ENCODE peak calls at places on chromosomes 7 and 10, in five cellular contexts. V is HS-5, B is RPMI7951, F is adipocyte, U is NCI-H1105. N is an unnamed sample.

GRCh38 chr10:120824864-120825263 is 26.3 kb upstream of the WDR11 start:
- DNase-seq in U (no peak), V (no peak), B (peak; percentile 10), F (peak; percentile 10), N (no peak)

GRCh38 chr10:83078160-83078559 is 1061.1 kb upstream of the GHITM start:
- DNase-seq in F (peak; percentile 15), U (no peak), V (no peak), B (peak; percentile 74), N (no peak)

GRCh38 chr7:42091461-42092229 is 145.4 kb downstream of the GLI3 start:
- DNase-seq in U (no peak), B (no peak), V (no peak), F (no peak), N (no peak)

GRCh38 chr7:141463986-141464385 is 87.2 kb upstream of the AGK start:
- DNase-seq in U (no peak), V (no peak), B (peak; percentile 81), F (no peak), N (no peak)

GRCh38 chr7:16345979-16346958 is 75.1 kb downstream of the CRPPA start:
- DNase-seq in F (peak; percentile 69), B (peak; percentile 95), V (peak; percentile 92), U (no peak), N (peak; percentile 78)

GRCh38 chr7:40890088-40890692 is 755.4 kb downstream of the SUGCT start:
- DNase-seq in B (no peak), V (no peak), F (no peak), U (no peak), N (no peak)

GRCh38 chr10:86942441-86943315 is 14.7 kb downstream of the MMRN2 start:
- DNase-seq in V (no peak), U (no peak), F (no peak), B (peak; percentile 20), N (no peak)

GRCh38 chr10:102633848-102634247 is 10.4 kb upstream of the TRIM8 start:
- DNase-seq in U (no peak), F (no peak), B (no peak), V (no peak), N (no peak)

GRCh38 chr10:73871295-73871914 is 3.0 kb downstream of the CAMK2G start:
- DNase-seq in B (no peak), U (no peak), F (no peak), V (no peak), N (no peak)

GRCh38 chr10:624605-625334 is 64.7 kb downstream of the DIP2C start:
- DNase-seq in F (peak; percentile 82), B (peak; percentile 85), U (peak; percentile 8), V (no peak), N (peak; percentile 46)

GRCh38 chr10:130171196-130171595 is 35.0 kb downstream of the GLRX3 start:
- DNase-seq in F (no peak), B (no peak), V (no peak), U (no peak), N (no peak)

GRCh38 chr7:107277331-107277730 is 108.5 kb downstream of the HBP1 start:
- DNase-seq in B (no peak), U (no peak), F (peak; percentile 11), V (no peak), N (no peak)

GRCh38 chr10:49299816-49300139 is 808 bp downstream of the C10orf71 start:
- DNase-seq in B (no peak), V (no peak), F (no peak), U (no peak), N (no peak)

GRCh38 chr10:80599424-80599847 is 61.7 kb downstream of the SH2D4B start:
- DNase-seq in U (no peak), F (peak; percentile 35), B (peak; percentile 53), V (no peak), N (no peak)

GRCh38 chr7:3436746-3437145 is 135.7 kb downstream of the SDK1 start:
- DNase-seq in U (no peak), F (peak; percentile 64), B (peak; percentile 23), V (peak; percentile 45), N (peak; percentile 65)

GRCh38 chr10:89274928-89275327 is 23.4 kb upstream of the LIPA start:
- DNase-seq in F (peak; percentile 50), U (no peak), B (no peak), V (no peak), N (no peak)

GRCh38 chr7:65269150-65269856 is 104.4 kb upstream of the ZNF92 start:
- DNase-seq in U (peak; percentile 95), F (peak; percentile 49), B (peak; percentile 85), V (peak; percentile 42), N (no peak)

GRCh38 chr10:53209941-53210611 is 437.5 kb upstream of the MBL2 start:
- DNase-seq in B (no peak), U (no peak), V (peak; percentile 13), F (peak; percentile 5), N (no peak)

GRCh38 chr10:106919798-106920382 is 244.6 kb downstream of the SORCS1 start:
- DNase-seq in F (no peak), B (no peak), U (no peak), V (no peak), N (no peak)

GRCh38 chr10:72954596-72955569 is at the start of gene PLA2G12B:
- DNase-seq in B (no peak), U (peak; percentile 41), F (no peak), V (no peak), N (no peak)

GRCh38 chr7:50812847-50813475 is 30.3 kb upstream of the GRB10 start:
- DNase-seq in F (peak; percentile 74), V (peak; percentile 53), B (peak; percentile 89), U (no peak), N (peak; percentile 44)

GRCh38 chr7:88586877-88587276 is 172.6 kb upstream of the ZNF804B start:
- DNase-seq in B (no peak), F (no peak), V (no peak), U (no peak), N (no peak)

GRCh38 chr7:73394416-73394815 is 39.2 kb upstream of the FZD9 start:
- DNase-seq in F (no peak), B (no peak), U (no peak), V (no peak), N (no peak)

GRCh38 chr7:47045592-47045991 is 536.3 kb downstream of the TNS3 start:
- DNase-seq in U (no peak), V (no peak), F (peak; percentile 44), B (peak; percentile 26), N (no peak)

GRCh38 chr10:93106631-93107072 is 33.0 kb downstream of the CYP26A1 start:
- DNase-seq in V (no peak), B (peak; percentile 5), U (no peak), F (no peak), N (peak; percentile 30)

GRCh38 chr7:45085619-45086200 is 3.1 kb downstream of the NACAD start:
- DNase-seq in V (no peak), F (no peak), U (no peak), B (no peak), N (no peak)

GRCh38 chr7:17402628-17403278 is 104.3 kb downstream of the AHR start:
- DNase-seq in V (no peak), F (no peak), U (no peak), B (peak; percentile 20), N (no peak)

GRCh38 chr10:120278069-120278468 is 179.0 kb upstream of the PLPP4 start:
- DNase-seq in V (no peak), B (no peak), U (no peak), F (no peak), N (no peak)

GRCh38 chr10:127462643-127463295 is 86.3 kb upstream of the NPS start:
- DNase-seq in B (no peak), V (no peak), F (no peak), U (peak; percentile 55), N (no peak)

GRCh38 chr10:78964952-78965633 is 103.7 kb upstream of the ZMIZ1 start:
- DNase-seq in V (no peak), U (no peak), B (peak; percentile 88), F (no peak), N (no peak)

GRCh38 chr10:5095687-5096086 is 1.5 kb downstream of the AKR1C3 start:
- DNase-seq in V (no peak), U (no peak), F (peak; percentile 6), B (peak; percentile 23), N (no peak)

GRCh38 chr7:105805619-105806018 is 70.8 kb downstream of the ATXN7L1 start:
- DNase-seq in B (no peak), U (no peak), F (no peak), V (no peak), N (no peak)

GRCh38 chr7:7104314-7104698 is 78.0 kb upstream of the C1GALT1 start:
- DNase-seq in B (peak; percentile 9), V (no peak), U (no peak), F (no peak), N (no peak)

GRCh38 chr10:45495438-45496152 is 121.6 kb downstream of the ALOX5 start:
- DNase-seq in F (peak; percentile 3), B (peak; percentile 29), U (no peak), V (no peak), N (no peak)

GRCh38 chr7:98265841-98266271 is 13.8 kb upstream of the TECPR1 start:
- DNase-seq in V (no peak), U (no peak), F (peak; percentile 24), B (peak; percentile 41), N (no peak)

GRCh38 chr10:31698169-31698890 is 230.3 kb downstream of the ARHGAP12 start:
- DNase-seq in F (peak; percentile 95), U (no peak), B (peak; percentile 59), V (no peak), N (peak; percentile 65)